ENCODE peak calls at places on chromosome 2, in four cellular contexts. One of them, this sample, is unnamed.

GRCh38 chr2:218999881-219000568 is 6.8 kb upstream of the CRYBA2 start:
- DNase-seq in HepG2: no peak
- DNase-seq in K562: no peak
- DNase-seq in GM12878: no peak
- DNase-seq in this sample: no peak

GRCh38 chr2:160533482-160533881 is 39.9 kb upstream of the RBMS1 start:
- DNase-seq in HepG2: no peak
- DNase-seq in K562: no peak
- DNase-seq in GM12878: no peak
- DNase-seq in this sample: no peak

GRCh38 chr2:1686784-1687105 is 57.6 kb downstream of the PXDN start:
- DNase-seq in K562: no peak
- DNase-seq in HepG2: no peak
- DNase-seq in GM12878: no peak
- DNase-seq in this sample: no peak

GRCh38 chr2:121286506-121286905 is 1.5 kb upstream of the TFCP2L1 start:
- DNase-seq in K562: no peak
- DNase-seq in HepG2: no peak
- DNase-seq in GM12878: no peak
- DNase-seq in this sample: no peak

GRCh38 chr2:106062627-106063026 is 131.5 kb downstream of the UXS1 start:
- DNase-seq in HepG2: no peak
- DNase-seq in GM12878: no peak
- DNase-seq in K562: no peak
- DNase-seq in this sample: no peak

GRCh38 chr2:23579674-23580073 is 194.7 kb downstream of the KLHL29 start:
- DNase-seq in K562: no peak
- DNase-seq in GM12878: no peak
- DNase-seq in HepG2: no peak
- DNase-seq in this sample: no peak

GRCh38 chr2:175203621-175204496 is 22.3 kb upstream of the ATP5MC3 start:
- DNase-seq in HepG2: peak
- DNase-seq in GM12878: no peak
- DNase-seq in K562: peak
- DNase-seq in this sample: peak

GRCh38 chr2:231384970-231385369 is 10.5 kb upstream of the B3GNT7 start:
- DNase-seq in HepG2: no peak
- DNase-seq in K562: no peak
- DNase-seq in GM12878: no peak
- DNase-seq in this sample: no peak

GRCh38 chr2:18001671-18002070 is 123.2 kb downstream of the KCNS3 start:
- DNase-seq in HepG2: no peak
- DNase-seq in GM12878: no peak
- DNase-seq in K562: no peak
- DNase-seq in this sample: no peak

GRCh38 chr2:54632733-54633692 is 90.4 kb upstream of the EML6 start:
- DNase-seq in K562: no peak
- DNase-seq in GM12878: no peak
- DNase-seq in HepG2: no peak
- DNase-seq in this sample: no peak

GRCh38 chr2:33723322-33723721 is 124.2 kb upstream of the FAM98A start:
- DNase-seq in K562: no peak
- DNase-seq in GM12878: no peak
- DNase-seq in HepG2: no peak
- DNase-seq in this sample: no peak

GRCh38 chr2:119475225-119475856 is 43.7 kb downstream of the TMEM37 start:
- DNase-seq in HepG2: peak
- DNase-seq in K562: no peak
- DNase-seq in GM12878: no peak
- DNase-seq in this sample: no peak

GRCh38 chr2:54767921-54768320 is 44.5 kb downstream of the EML6 start:
- DNase-seq in GM12878: no peak
- DNase-seq in K562: no peak
- DNase-seq in HepG2: no peak
- DNase-seq in this sample: no peak

GRCh38 chr2:120436460-120436739 is 90.5 kb downstream of the INHBB start:
- DNase-seq in K562: no peak
- DNase-seq in GM12878: no peak
- DNase-seq in HepG2: no peak
- DNase-seq in this sample: no peak

GRCh38 chr2:144426981-144427479 is 92.9 kb downstream of the ZEB2 start:
- DNase-seq in K562: no peak
- DNase-seq in HepG2: peak
- DNase-seq in GM12878: no peak
- DNase-seq in this sample: no peak

GRCh38 chr2:116952254-116952653 is 862.2 kb upstream of the DDX18 start:
- DNase-seq in K562: no peak
- DNase-seq in GM12878: no peak
- DNase-seq in HepG2: no peak
- DNase-seq in this sample: no peak

GRCh38 chr2:232988444-232988843 is 24.6 kb downstream of the NGEF start:
- DNase-seq in K562: no peak
- DNase-seq in HepG2: peak
- DNase-seq in GM12878: no peak
- DNase-seq in this sample: no peak

GRCh38 chr2:127525692-127526141 is 572 bp downstream of the IWS1 start:
- DNase-seq in K562: peak
- DNase-seq in HepG2: peak
- DNase-seq in GM12878: no peak
- DNase-seq in this sample: no peak

GRCh38 chr2:30511122-30512083 is 64.4 kb downstream of the LCLAT1 start:
- DNase-seq in GM12878: no peak
- DNase-seq in HepG2: peak
- DNase-seq in K562: peak
- DNase-seq in this sample: no peak

GRCh38 chr2:5914831-5915611 is 222.8 kb downstream of the SOX11 start:
- DNase-seq in HepG2: no peak
- DNase-seq in GM12878: no peak
- DNase-seq in K562: no peak
- DNase-seq in this sample: no peak

GRCh38 chr2:209495855-209496585 is 72.2 kb downstream of the MAP2 start:
- DNase-seq in HepG2: peak
- DNase-seq in K562: no peak
- DNase-seq in GM12878: no peak
- DNase-seq in this sample: peak

GRCh38 chr2:239846789-239847676 is 178.1 kb downstream of the NDUFA10 start:
- DNase-seq in HepG2: no peak
- DNase-seq in GM12878: no peak
- DNase-seq in K562: no peak
- DNase-seq in this sample: no peak

GRCh38 chr2:64143154-64144056 is 815 bp downstream of the PELI1 start:
- DNase-seq in GM12878: no peak
- DNase-seq in HepG2: peak
- DNase-seq in K562: peak
- DNase-seq in this sample: peak

GRCh38 chr2:64554117-64554516 is 30.0 kb downstream of the AFTPH start:
- DNase-seq in K562: no peak
- DNase-seq in GM12878: no peak
- DNase-seq in HepG2: no peak
- DNase-seq in this sample: no peak

GRCh38 chr2:239959059-239959971 is 65.8 kb downstream of the NDUFA10 start:
- DNase-seq in K562: no peak
- DNase-seq in HepG2: no peak
- DNase-seq in GM12878: no peak
- DNase-seq in this sample: no peak

GRCh38 chr2:241874277-241874925 is 4.9 kb downstream of the RTP5 start:
- DNase-seq in GM12878: no peak
- DNase-seq in K562: no peak
- DNase-seq in HepG2: no peak
- DNase-seq in this sample: no peak

GRCh38 chr2:109064660-109065306 is 64.2 kb upstream of the SH3RF3 start:
- DNase-seq in GM12878: no peak
- DNase-seq in HepG2: peak
- DNase-seq in K562: no peak
- DNase-seq in this sample: no peak

GRCh38 chr2:109066501-109066900 is 62.5 kb upstream of the SH3RF3 start:
- DNase-seq in GM12878: no peak
- DNase-seq in K562: no peak
- DNase-seq in HepG2: no peak
- DNase-seq in this sample: no peak

GRCh38 chr2:109063326-109063670 is 65.7 kb upstream of the SH3RF3 start:
- DNase-seq in GM12878: no peak
- DNase-seq in K562: no peak
- DNase-seq in HepG2: no peak
- DNase-seq in this sample: no peak

GRCh38 chr2:109066917-109067828 is 61.8 kb upstream of the SH3RF3 start:
- DNase-seq in K562: no peak
- DNase-seq in HepG2: no peak
- DNase-seq in GM12878: no peak
- DNase-seq in this sample: no peak

DNA sequence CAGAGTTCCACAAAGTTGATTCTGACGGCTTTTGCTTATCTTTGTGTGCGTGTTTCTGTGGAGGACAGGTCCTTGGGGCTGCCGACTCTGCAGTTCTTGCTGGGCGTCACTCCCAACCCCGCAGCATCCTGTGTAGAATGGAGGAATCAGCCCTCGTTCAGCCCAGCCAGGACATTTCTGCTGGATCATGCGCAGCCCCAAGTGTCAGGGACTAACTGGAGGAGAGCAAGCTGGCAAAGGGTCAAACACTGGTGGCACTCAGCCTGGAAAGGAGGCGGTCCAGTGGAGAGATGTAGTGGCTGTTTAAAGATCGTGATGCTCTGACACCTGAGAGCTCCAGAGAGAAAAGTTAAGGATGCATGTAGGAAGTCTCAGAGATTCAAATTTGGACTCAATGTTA is 63.7 kb upstream of the SH3RF3 start:
- DNase-seq in K562: no peak
- DNase-seq in HepG2: no peak
- DNase-seq in GM12878: no peak
- DNase-seq in this sample: no peak
- TF ChIP-seq TARDBP in K562: no peak
- TF ChIP-seq TARDBP in HepG2: no peak
- TF ChIP-seq TARDBP in GM12878: no peak
- TF ChIP-seq TARDBP in this sample: no peak

DNA sequence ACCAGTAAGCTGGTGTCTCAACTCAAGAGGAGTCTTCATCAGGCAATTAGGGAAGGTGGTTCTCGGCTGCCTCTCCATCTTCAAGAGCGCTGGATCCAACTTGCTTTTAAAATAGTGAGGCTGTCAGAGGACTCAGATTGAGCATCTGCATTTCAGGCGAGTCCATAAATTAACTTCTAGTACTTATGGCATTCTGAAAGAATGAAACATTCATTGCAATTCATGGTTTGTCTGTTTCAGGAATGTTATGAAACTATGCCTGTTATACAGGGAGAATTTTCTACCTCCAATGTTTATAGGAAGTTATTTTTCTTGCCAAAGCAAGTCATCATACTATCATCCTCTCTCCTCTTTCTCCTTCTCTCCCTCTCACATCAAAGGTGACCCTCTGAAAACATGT is 883.2 kb downstream of the SLC4A3 start:
- DNase-seq in K562: no peak
- DNase-seq in HepG2: no peak
- DNase-seq in GM12878: no peak
- DNase-seq in this sample: no peak
- TF ChIP-seq TARDBP in K562: no peak
- TF ChIP-seq TARDBP in HepG2: no peak
- TF ChIP-seq TARDBP in GM12878: no peak
- TF ChIP-seq TARDBP in this sample: no peak

GRCh38 chr2:235575431-235575830 is 81.6 kb downstream of the AGAP1 start:
- DNase-seq in K562: no peak
- DNase-seq in GM12878: no peak
- DNase-seq in HepG2: no peak
- DNase-seq in this sample: no peak

GRCh38 chr2:235576337-235576910 is 82.6 kb downstream of the AGAP1 start:
- DNase-seq in HepG2: no peak
- DNase-seq in K562: no peak
- DNase-seq in GM12878: no peak
- DNase-seq in this sample: no peak

GRCh38 chr2:235579128-235579527 is 85.3 kb downstream of the AGAP1 start:
- DNase-seq in GM12878: no peak
- DNase-seq in HepG2: peak
- DNase-seq in K562: no peak
- DNase-seq in this sample: no peak

GRCh38 chr2:235575904-235576303 is 82.1 kb downstream of the AGAP1 start:
- DNase-seq in HepG2: no peak
- DNase-seq in K562: no peak
- DNase-seq in GM12878: no peak
- DNase-seq in this sample: no peak

DNA sequence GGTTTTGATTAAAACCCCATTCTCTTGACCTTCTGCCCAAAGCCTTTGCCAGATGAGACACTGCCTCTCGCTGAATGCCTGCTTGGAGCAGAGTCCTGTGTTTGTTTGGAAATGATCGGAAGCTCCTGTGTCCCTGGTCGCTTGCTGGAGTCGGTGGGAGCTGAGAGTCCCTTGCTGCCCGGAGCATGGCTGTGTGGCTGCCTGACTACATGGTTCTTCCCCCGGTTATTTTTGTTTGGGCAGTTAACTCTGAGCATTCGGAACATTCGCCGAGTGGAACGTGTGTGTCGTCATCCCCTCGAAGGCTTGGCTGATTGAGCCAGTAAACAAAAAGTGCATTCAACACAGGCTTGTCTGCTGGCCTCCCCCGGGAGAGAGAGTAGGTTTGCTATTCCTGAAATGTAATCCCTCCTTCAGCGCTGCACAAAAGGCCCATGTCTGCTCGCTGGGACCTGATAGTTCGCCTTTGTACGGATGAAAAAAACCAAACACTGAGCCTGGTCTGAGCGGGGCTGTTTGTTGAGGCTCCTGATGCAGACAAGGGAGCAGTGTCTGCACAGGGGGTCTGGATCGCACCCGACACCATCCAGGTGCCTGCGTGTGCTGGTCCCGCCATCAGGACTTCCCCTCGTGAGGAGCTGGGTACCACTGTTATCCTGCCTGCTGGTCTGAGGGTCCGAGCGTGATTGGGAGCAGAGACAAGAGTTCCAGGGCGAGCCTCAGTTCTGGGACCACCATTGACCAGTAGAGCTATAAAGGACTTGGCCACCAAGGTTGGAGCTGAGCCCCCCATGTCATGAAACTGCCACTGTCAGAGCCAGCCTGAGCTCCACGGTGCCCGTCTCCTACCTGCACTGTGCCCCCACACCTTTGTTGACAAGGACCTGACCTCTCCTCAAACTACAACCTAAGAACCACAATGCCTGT is 83.8 kb downstream of the AGAP1 start:
- DNase-seq in HepG2: peak
- DNase-seq in K562: no peak
- DNase-seq in GM12878: no peak
- DNase-seq in this sample: no peak
- TF ChIP-seq TARDBP in HepG2: peak
- TF ChIP-seq TARDBP in K562: no peak
- TF ChIP-seq TARDBP in GM12878: no peak
- TF ChIP-seq TARDBP in this sample: no peak

GRCh38 chr2:206615417-206616089 is 26.7 kb upstream of the FAM237A start:
- DNase-seq in GM12878: no peak
- DNase-seq in HepG2: peak
- DNase-seq in K562: peak
- DNase-seq in this sample: no peak

GRCh38 chr2:206611191-206611590 is 31.1 kb upstream of the FAM237A start:
- DNase-seq in K562: no peak
- DNase-seq in HepG2: no peak
- DNase-seq in GM12878: no peak
- DNase-seq in this sample: no peak

GRCh38 chr2:206610451-206610850 is 31.8 kb upstream of the FAM237A start:
- DNase-seq in HepG2: no peak
- DNase-seq in K562: no peak
- DNase-seq in GM12878: no peak
- DNase-seq in this sample: no peak

GRCh38 chr2:206614825-206615224 is 27.5 kb upstream of the FAM237A start:
- DNase-seq in HepG2: no peak
- DNase-seq in GM12878: no peak
- DNase-seq in K562: peak
- DNase-seq in this sample: no peak

GRCh38 chr2:206611736-206612135 is 30.6 kb upstream of the FAM237A start:
- DNase-seq in K562: no peak
- DNase-seq in GM12878: no peak
- DNase-seq in HepG2: no peak
- DNase-seq in this sample: no peak
- TF ChIP-seq TARDBP in K562: no peak
- TF ChIP-seq TARDBP in GM12878: no peak
- TF ChIP-seq TARDBP in HepG2: no peak
- TF ChIP-seq TARDBP in this sample: no peak